ENCODE peak calls at places on chromosome 19, in five cellular contexts. J is stimulated activated CD4-positive, alpha-beta T cell treated with anti-CD3 and anti-CD28 coated beads, Interleukin-1b, Interleukin-23, amount 100 ng/mL, for 1 hour; Y is osteoblast; U is stimulated activated CD8-positive, alpha-beta memory T cell treated with anti-CD3 and anti-CD28 coated beads, Interleukin-15, amount 100 ng/mL, for 24 hours; R is A172. S is an unnamed sample.

GRCh38 chr19:41409288-41409687 is 11.7 kb downstream of the BCKDHA start:
- DNase-seq in J (no peak), Y (peak), U (no peak), R (peak), S (peak)

GRCh38 chr19:51549533-51550324 is 18.3 kb upstream of the SIGLEC6 start:
- DNase-seq in J (no peak), Y (peak), U (no peak), R (no peak), S (no peak)

GRCh38 chr19:45413497-45413896 is 7.1 kb downstream of the POLR1G start:
- DNase-seq in J (no peak), Y (no peak), U (no peak), R (no peak), S (peak)

GRCh38 chr19:49216076-49216475 is 58.5 kb downstream of the TRPM4 start:
- DNase-seq in J (no peak), Y (peak), U (no peak), R (peak), S (peak)

GRCh38 chr19:44897835-44898234 is 6.8 kb downstream of the TOMM40 start:
- DNase-seq in J (no peak), Y (peak), U (no peak), R (no peak), S (no peak)

GRCh38 chr19:18274303-18274775 is at the start of gene IQCN:
- DNase-seq in J (no peak), Y (peak), U (no peak), R (peak), S (peak)

GRCh38 chr19:54158812-54159351 is 639 bp downstream of the LENG1 start:
- DNase-seq in J (no peak), Y (no peak), U (no peak), R (peak), S (peak)

GRCh38 chr19:56120371-56121179 is 520 bp downstream of the ZNF787 start:
- DNase-seq in J (peak), Y (peak), U (peak), R (peak), S (peak)

GRCh38 chr19:2424686-2425621 is 2.4 kb downstream of the TIMM13 start:
- DNase-seq in J (no peak), Y (peak), U (no peak), R (no peak), S (peak)

GRCh38 chr19:56619131-56619530 is 23.8 kb upstream of the SMIM17 start:
- DNase-seq in J (no peak), Y (no peak), U (no peak), R (no peak), S (no peak)

GRCh38 chr19:46963093-46963734 is 56.4 kb upstream of the NPAS1 start:
- DNase-seq in J (no peak), Y (peak), U (no peak), R (peak), S (peak)

GRCh38 chr19:35240322-35240721 is 8.5 kb upstream of the LSR start:
- DNase-seq in J (no peak), Y (no peak), U (no peak), R (no peak), S (no peak)

GRCh38 chr19:58563034-58563573 is 4.7 kb upstream of the UBE2M start:
- DNase-seq in J (no peak), Y (peak), U (no peak), R (no peak), S (no peak)

GRCh38 chr19:49546825-49547565 is 19.2 kb downstream of the RCN3 start:
- DNase-seq in J (no peak), Y (peak), U (no peak), R (peak), S (peak)

GRCh38 chr19:46271488-46272197 is 25.2 kb upstream of the HIF3A start:
- DNase-seq in J (no peak), Y (peak), U (no peak), R (peak), S (peak)

GRCh38 chr19:47057328-47057727 is 8.9 kb upstream of the TMEM160 start:
- DNase-seq in J (no peak), Y (peak), U (no peak), R (no peak), S (peak)

GRCh38 chr19:51607077-51607476 is 23.1 kb downstream of the SIGLEC5 start:
- DNase-seq in J (no peak), Y (no peak), U (no peak), R (no peak), S (no peak)

GRCh38 chr19:11435833-11436313 is 438 bp downstream of the PRKCSH start:
- DNase-seq in J (no peak), Y (peak), U (no peak), R (peak), S (peak)

GRCh38 chr19:14118165-14119051 is 846 bp upstream of the PRKACA start:
- DNase-seq in J (no peak), Y (peak), U (no peak), R (peak), S (peak)

GRCh38 chr19:16384688-16385087 is 60.1 kb downstream of the KLF2 start:
- DNase-seq in J (no peak), Y (peak), U (no peak), R (no peak), S (no peak)

GRCh38 chr19:48616041-48616436 is 1.2 kb upstream of the FAM83E start:
- DNase-seq in J (no peak), Y (peak), U (no peak), R (no peak), S (no peak)

S was measured in iris pigment epithelial cell.